ENCODE peak calls at places on chromosomes 13 and 19, in seven cellular contexts. One of them, this sample, is unnamed. For H3K36me3, the result is how much of the 10 kb centered on the place peaks cover.

GRCh38 chr13:111423168-111423785 is 102.8 kb downstream of the TEX29 start:
- DNase-seq in hepatocyte: no peak
- DNase-seq in CD8-positive, alpha-beta T cell: no peak
- DNase-seq in tibial nerve: no peak
- DNase-seq in tibial artery: no peak
- DNase-seq in aorta: no peak
- DNase-seq in cardiac muscle cell: no peak
- DNase-seq in this sample: no peak

GRCh38 chr13:61905054-61905453 is 489.4 kb upstream of the PCDH20 start:
- DNase-seq in tibial nerve: no peak
- DNase-seq in CD8-positive, alpha-beta T cell: no peak
- DNase-seq in tibial artery: no peak
- DNase-seq in cardiac muscle cell: no peak
- DNase-seq in hepatocyte: no peak
- DNase-seq in aorta: no peak
- DNase-seq in this sample: no peak

GRCh38 chr13:73230714-73231113 is 171.9 kb downstream of the KLF5 start:
- DNase-seq in tibial nerve: no peak
- DNase-seq in hepatocyte: no peak
- DNase-seq in CD8-positive, alpha-beta T cell: peak
- DNase-seq in tibial artery: no peak
- DNase-seq in aorta: no peak
- DNase-seq in cardiac muscle cell: peak
- DNase-seq in this sample: no peak

GRCh38 chr13:61202042-61202441 is 213.6 kb downstream of the PCDH20 start:
- DNase-seq in tibial artery: no peak
- DNase-seq in cardiac muscle cell: no peak
- DNase-seq in aorta: no peak
- DNase-seq in hepatocyte: no peak
- DNase-seq in CD8-positive, alpha-beta T cell: no peak
- DNase-seq in tibial nerve: no peak
- DNase-seq in this sample: no peak

GRCh38 chr13:113273856-113274590 is 23.0 kb upstream of the LAMP1 start:
- DNase-seq in tibial artery: no peak
- DNase-seq in CD8-positive, alpha-beta T cell: no peak
- DNase-seq in cardiac muscle cell: peak
- DNase-seq in hepatocyte: peak
- DNase-seq in tibial nerve: no peak
- DNase-seq in aorta: no peak
- DNase-seq in this sample: no peak

GRCh38 chr19:52507266-52507665 is 20.2 kb upstream of the ZNF808 start:
- DNase-seq in tibial nerve: no peak
- DNase-seq in cardiac muscle cell: no peak
- DNase-seq in hepatocyte: no peak
- DNase-seq in tibial artery: no peak
- DNase-seq in aorta: no peak
- DNase-seq in CD8-positive, alpha-beta T cell: no peak
- DNase-seq in this sample: peak

GRCh38 chr19:39727070-39727800 is 10.6 kb downstream of the CLC start:
- DNase-seq in cardiac muscle cell: no peak
- DNase-seq in CD8-positive, alpha-beta T cell: no peak
- DNase-seq in hepatocyte: no peak
- DNase-seq in aorta: no peak
- DNase-seq in tibial artery: no peak
- DNase-seq in tibial nerve: no peak
- DNase-seq in this sample: no peak

GRCh38 chr13:24618219-24618955 is 61.8 kb upstream of the ATP12A start:
- DNase-seq in tibial nerve: no peak
- DNase-seq in aorta: no peak
- DNase-seq in tibial artery: no peak
- DNase-seq in CD8-positive, alpha-beta T cell: peak
- DNase-seq in hepatocyte: no peak
- DNase-seq in cardiac muscle cell: no peak
- DNase-seq in this sample: no peak

GRCh38 chr19:44748426-44749254 is at the start of gene BCL3:
- DNase-seq in aorta: peak
- DNase-seq in hepatocyte: peak
- DNase-seq in tibial artery: peak
- DNase-seq in cardiac muscle cell: peak
- DNase-seq in CD8-positive, alpha-beta T cell: peak
- DNase-seq in tibial nerve: no peak
- DNase-seq in this sample: peak

GRCh38 chr13:34127523-34127922 is 309.6 kb downstream of the RFC3 start:
- DNase-seq in aorta: no peak
- DNase-seq in tibial nerve: no peak
- DNase-seq in tibial artery: no peak
- DNase-seq in hepatocyte: no peak
- DNase-seq in CD8-positive, alpha-beta T cell: no peak
- DNase-seq in cardiac muscle cell: no peak
- DNase-seq in this sample: no peak

GRCh38 chr13:108962652-108963051 is 333.2 kb downstream of the MYO16 start:
- DNase-seq in CD8-positive, alpha-beta T cell: no peak
- DNase-seq in hepatocyte: no peak
- DNase-seq in aorta: no peak
- DNase-seq in cardiac muscle cell: peak
- DNase-seq in tibial nerve: no peak
- DNase-seq in tibial artery: no peak
- DNase-seq in this sample: no peak

GRCh38 chr19:2548966-2549365 is 73.0 kb downstream of the GADD45B start:
- DNase-seq in CD8-positive, alpha-beta T cell: no peak
- DNase-seq in hepatocyte: no peak
- DNase-seq in tibial nerve: no peak
- DNase-seq in tibial artery: no peak
- DNase-seq in aorta: peak
- DNase-seq in cardiac muscle cell: no peak
- DNase-seq in this sample: peak

GRCh38 chr13:48493851-48494250 is 39.0 kb downstream of the RCBTB2 start:
- DNase-seq in tibial artery: no peak
- DNase-seq in tibial nerve: no peak
- DNase-seq in aorta: no peak
- DNase-seq in cardiac muscle cell: peak
- DNase-seq in hepatocyte: no peak
- DNase-seq in CD8-positive, alpha-beta T cell: no peak
- DNase-seq in this sample: no peak

GRCh38 chr13:98570929-98571372 is 6.0 kb downstream of the STK24 start:
- DNase-seq in tibial artery: no peak
- DNase-seq in CD8-positive, alpha-beta T cell: peak
- DNase-seq in aorta: no peak
- DNase-seq in tibial nerve: no peak
- DNase-seq in hepatocyte: peak
- DNase-seq in cardiac muscle cell: no peak
- DNase-seq in this sample: no peak

GRCh38 chr13:99896712-99897440 is 74.7 kb downstream of the ZIC5 start:
- DNase-seq in hepatocyte: no peak
- DNase-seq in cardiac muscle cell: no peak
- DNase-seq in tibial nerve: no peak
- DNase-seq in aorta: no peak
- DNase-seq in CD8-positive, alpha-beta T cell: no peak
- DNase-seq in tibial artery: no peak
- DNase-seq in this sample: no peak

GRCh38 chr19:38656171-38656981 is 8.9 kb downstream of the ACTN4 start:
- DNase-seq in cardiac muscle cell: peak
- DNase-seq in aorta: no peak
- DNase-seq in tibial artery: no peak
- DNase-seq in CD8-positive, alpha-beta T cell: peak
- DNase-seq in tibial nerve: peak
- DNase-seq in hepatocyte: no peak
- DNase-seq in this sample: no peak

GRCh38 chr19:21317821-21318220 is 11.4 kb downstream of the ZNF708 start:
- DNase-seq in tibial nerve: no peak
- DNase-seq in cardiac muscle cell: no peak
- DNase-seq in hepatocyte: no peak
- DNase-seq in tibial artery: no peak
- DNase-seq in CD8-positive, alpha-beta T cell: no peak
- DNase-seq in aorta: no peak
- DNase-seq in this sample: no peak

GRCh38 chr13:74767031-74767430 is 632.8 kb upstream of the KLF12 start:
- DNase-seq in hepatocyte: no peak
- DNase-seq in aorta: no peak
- DNase-seq in cardiac muscle cell: peak
- DNase-seq in tibial artery: no peak
- DNase-seq in CD8-positive, alpha-beta T cell: no peak
- DNase-seq in tibial nerve: no peak
- DNase-seq in this sample: no peak

GRCh38 chr19:6033744-6034264 is 55.9 kb upstream of the RANBP3 start:
- DNase-seq in aorta: no peak
- DNase-seq in hepatocyte: no peak
- DNase-seq in cardiac muscle cell: no peak
- DNase-seq in tibial artery: no peak
- DNase-seq in CD8-positive, alpha-beta T cell: no peak
- DNase-seq in tibial nerve: no peak
- DNase-seq in this sample: peak

GRCh38 chr13:101218484-101218883 is 197.8 kb downstream of the NALCN start:
- DNase-seq in hepatocyte: no peak
- DNase-seq in tibial nerve: no peak
- DNase-seq in cardiac muscle cell: no peak
- DNase-seq in CD8-positive, alpha-beta T cell: no peak
- DNase-seq in tibial artery: no peak
- DNase-seq in aorta: no peak
- DNase-seq in this sample: no peak

DNA sequence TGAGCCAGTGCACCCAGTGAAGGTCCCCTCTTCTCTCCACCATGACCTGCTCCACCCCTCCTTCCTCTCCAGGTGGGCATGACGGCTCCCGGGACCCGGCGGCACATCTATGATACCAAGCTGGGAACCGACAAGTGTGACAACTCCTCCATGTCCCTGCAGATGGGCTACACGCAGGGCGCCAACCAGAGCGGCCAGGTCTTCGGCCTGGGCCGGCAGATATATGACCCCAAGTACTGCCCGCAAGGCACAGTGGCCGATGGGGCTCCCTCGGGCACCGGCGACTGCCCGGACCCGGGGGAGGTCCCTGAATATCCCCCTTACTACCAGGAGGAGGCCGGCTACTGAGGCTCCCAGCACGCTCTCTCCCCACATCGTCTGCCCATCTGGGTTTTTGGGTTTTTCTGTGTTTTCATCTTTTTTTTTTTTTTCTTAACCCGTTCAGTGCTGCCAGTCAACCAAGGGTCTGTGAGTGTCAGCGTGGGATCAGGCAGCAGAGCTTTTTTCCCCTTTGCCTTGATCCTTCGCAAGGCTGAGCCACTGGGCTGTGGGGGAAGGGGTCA is 2.3 kb upstream of the ABCA7 start:
- DNase-seq in cardiac muscle cell: no peak
- DNase-seq in aorta: no peak
- DNase-seq in CD8-positive, alpha-beta T cell: no peak
- DNase-seq in tibial artery: no peak
- DNase-seq in hepatocyte: no peak
- DNase-seq in tibial nerve: no peak
- DNase-seq in this sample: peak
- H3K36me3 ChIP-seq in cardiac muscle cell: under half
- H3K36me3 ChIP-seq in aorta: under half
- H3K36me3 ChIP-seq in CD8-positive, alpha-beta T cell: under half
- H3K36me3 ChIP-seq in tibial artery: under half
- H3K36me3 ChIP-seq in hepatocyte: under half
- H3K36me3 ChIP-seq in tibial nerve: under half
- H3K36me3 ChIP-seq in this sample: under half

DNA sequence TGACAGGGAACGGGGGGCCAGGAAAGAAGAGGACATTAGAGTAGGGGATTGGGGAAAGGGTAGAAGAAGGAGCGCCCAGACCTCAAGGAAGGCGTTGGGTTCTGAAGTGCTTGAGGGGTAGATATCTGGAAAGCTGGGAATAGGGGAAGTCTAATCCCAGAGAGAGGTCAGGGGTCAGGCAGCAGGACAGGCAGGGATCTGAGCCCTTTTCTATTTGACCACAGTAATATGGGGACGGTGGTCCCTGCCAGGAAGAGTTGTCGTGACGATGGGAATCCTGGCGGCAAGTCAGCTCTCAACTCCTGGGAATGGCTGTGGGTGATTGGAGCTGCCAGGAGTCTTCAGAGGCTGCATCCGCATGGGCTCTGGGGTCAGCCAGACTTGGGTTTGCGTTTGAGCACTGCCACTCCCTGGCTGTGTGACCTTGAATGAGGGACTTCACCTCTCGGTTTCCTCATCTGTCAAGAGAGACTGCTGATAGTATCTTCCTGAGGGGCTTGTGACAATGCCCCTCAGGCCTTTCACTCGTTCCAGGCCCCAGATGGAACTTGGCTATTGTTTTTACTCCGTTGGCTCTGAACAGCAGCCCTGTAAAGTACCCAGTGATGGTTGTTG is 1.3 kb downstream of the AP2A1 start:
- DNase-seq in tibial artery: no peak
- DNase-seq in tibial nerve: no peak
- DNase-seq in hepatocyte: no peak
- DNase-seq in cardiac muscle cell: peak
- DNase-seq in aorta: no peak
- DNase-seq in CD8-positive, alpha-beta T cell: no peak
- DNase-seq in this sample: no peak
- H3K27ac ChIP-seq in tibial artery: peak
- H3K27ac ChIP-seq in tibial nerve: no peak
- H3K27ac ChIP-seq in hepatocyte: no peak
- H3K27ac ChIP-seq in cardiac muscle cell: no peak
- H3K27ac ChIP-seq in aorta: no peak
- H3K27ac ChIP-seq in CD8-positive, alpha-beta T cell: no peak
- H3K27ac ChIP-seq in this sample: no peak

DNA sequence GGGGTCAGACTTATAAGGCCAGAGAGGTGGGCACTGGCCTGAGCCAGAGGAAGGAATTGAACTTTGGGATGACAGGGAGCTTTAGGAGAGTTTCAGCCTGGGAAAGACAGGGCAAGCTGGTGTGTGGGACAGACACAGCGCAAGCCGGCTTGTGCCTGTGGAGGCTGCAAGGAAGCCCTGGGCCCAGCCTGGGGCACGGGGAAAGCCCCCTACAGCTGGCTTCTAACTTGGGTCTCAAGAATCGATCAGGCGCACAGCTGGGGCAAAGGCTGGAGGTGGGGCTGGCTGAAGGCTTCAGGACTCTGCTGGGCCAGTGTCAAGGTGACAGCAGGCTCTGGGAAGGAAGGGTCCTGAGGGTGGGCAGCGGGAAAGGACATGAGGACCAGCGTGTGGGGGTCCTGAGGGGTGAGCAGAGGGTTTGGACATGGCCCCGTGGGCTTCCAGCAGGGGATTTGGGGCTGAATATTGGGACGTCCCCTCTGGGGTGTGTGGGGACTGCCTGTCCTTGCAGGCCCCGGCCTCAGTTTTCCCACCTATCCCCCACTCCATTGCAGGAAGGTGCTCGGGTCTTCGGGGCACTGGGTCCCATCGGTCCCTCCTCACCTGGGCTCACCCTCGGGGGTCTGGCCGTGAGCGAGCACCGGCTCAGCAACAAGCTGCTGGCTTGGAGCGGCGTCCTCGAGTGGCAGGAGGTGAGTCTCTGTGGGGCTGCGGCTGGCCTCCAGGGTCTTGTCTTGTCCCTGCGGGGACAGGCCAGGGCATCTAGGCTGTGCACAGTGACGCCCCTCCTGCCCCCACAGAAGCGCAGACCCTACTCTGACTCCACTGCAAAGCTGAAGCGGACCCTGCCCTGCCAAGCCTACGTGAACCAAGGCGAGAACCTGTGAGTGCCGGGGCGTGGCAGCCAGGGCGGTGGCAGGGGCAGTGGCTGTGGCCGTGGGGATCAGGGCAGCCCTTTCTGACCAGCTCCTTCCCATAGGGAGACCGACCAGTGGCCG is 3.2 kb downstream of the PTOV1 start:
- DNase-seq in tibial artery: no peak
- DNase-seq in aorta: no peak
- DNase-seq in cardiac muscle cell: no peak
- DNase-seq in tibial nerve: no peak
- DNase-seq in hepatocyte: no peak
- DNase-seq in CD8-positive, alpha-beta T cell: no peak
- DNase-seq in this sample: peak
- H3K36me3 ChIP-seq in tibial artery: half or more
- H3K36me3 ChIP-seq in aorta: under half
- H3K36me3 ChIP-seq in cardiac muscle cell: under half
- H3K36me3 ChIP-seq in tibial nerve: half or more
- H3K36me3 ChIP-seq in hepatocyte: under half
- H3K36me3 ChIP-seq in CD8-positive, alpha-beta T cell: under half
- H3K36me3 ChIP-seq in this sample: under half

GRCh38 chr13:43268632-43269031 is 245.2 kb downstream of the DNAJC15 start:
- DNase-seq in hepatocyte: no peak
- DNase-seq in tibial nerve: no peak
- DNase-seq in CD8-positive, alpha-beta T cell: no peak
- DNase-seq in cardiac muscle cell: peak
- DNase-seq in tibial artery: no peak
- DNase-seq in aorta: no peak
- DNase-seq in this sample: no peak
- H3K27ac ChIP-seq in hepatocyte: peak
- H3K27ac ChIP-seq in tibial nerve: no peak
- H3K27ac ChIP-seq in CD8-positive, alpha-beta T cell: no peak
- H3K27ac ChIP-seq in cardiac muscle cell: peak
- H3K27ac ChIP-seq in tibial artery: no peak
- H3K27ac ChIP-seq in aorta: no peak
- H3K27ac ChIP-seq in this sample: no peak

This sample was measured in kidney.